ENCODE peak calls at places on chromosomes 13 and 19, in nine cellular contexts. One of them, this sample, is unnamed.

GRCh38 chr13:25175431-25175830 is 3.3 kb upstream of the AMER2 start:
- DNase-seq in activated CD4-positive, alpha-beta T cell treated with anti-CD3 and anti-CD28 coated beads, Interleukin-2, amount 50 U/mL, for 1 hour: no peak
- DNase-seq in heart left ventricle: no peak
- DNase-seq in heart right ventricle: no peak
- DNase-seq in iris pigment epithelial cell: no peak
- DNase-seq in naive B cell: no peak
- DNase-seq in GM23338: no peak
- DNase-seq in activated CD8-positive, alpha-beta memory T cell treated with anti-CD3 and anti-CD28 coated beads for 48 hours: no peak
- DNase-seq in fibroblast of mammary gland: no peak
- DNase-seq in this sample: no peak

GRCh38 chr13:105806335-105806920 is 729.0 kb downstream of the EFNB2 start:
- DNase-seq in activated CD4-positive, alpha-beta T cell treated with anti-CD3 and anti-CD28 coated beads, Interleukin-2, amount 50 U/mL, for 1 hour: no peak
- DNase-seq in heart left ventricle: no peak
- DNase-seq in heart right ventricle: no peak
- DNase-seq in iris pigment epithelial cell: peak; percentile 66
- DNase-seq in naive B cell: no peak
- DNase-seq in GM23338: no peak
- DNase-seq in activated CD8-positive, alpha-beta memory T cell treated with anti-CD3 and anti-CD28 coated beads for 48 hours: no peak
- DNase-seq in fibroblast of mammary gland: no peak
- DNase-seq in this sample: no peak

GRCh38 chr19:418761-419632 is 10.1 kb upstream of the C2CD4C start:
- DNase-seq in activated CD4-positive, alpha-beta T cell treated with anti-CD3 and anti-CD28 coated beads, Interleukin-2, amount 50 U/mL, for 1 hour: no peak
- DNase-seq in heart left ventricle: peak; percentile 61
- DNase-seq in heart right ventricle: no peak
- DNase-seq in iris pigment epithelial cell: no peak
- DNase-seq in naive B cell: no peak
- DNase-seq in GM23338: no peak
- DNase-seq in activated CD8-positive, alpha-beta memory T cell treated with anti-CD3 and anti-CD28 coated beads for 48 hours: no peak
- DNase-seq in fibroblast of mammary gland: no peak
- DNase-seq in this sample: no peak

GRCh38 chr19:40130013-40130412 is 39.3 kb upstream of the ZNF780A start:
- DNase-seq in activated CD4-positive, alpha-beta T cell treated with anti-CD3 and anti-CD28 coated beads, Interleukin-2, amount 50 U/mL, for 1 hour: no peak
- DNase-seq in heart left ventricle: no peak
- DNase-seq in heart right ventricle: no peak
- DNase-seq in iris pigment epithelial cell: no peak
- DNase-seq in naive B cell: no peak
- DNase-seq in GM23338: no peak
- DNase-seq in activated CD8-positive, alpha-beta memory T cell treated with anti-CD3 and anti-CD28 coated beads for 48 hours: no peak
- DNase-seq in fibroblast of mammary gland: no peak
- DNase-seq in this sample: no peak

GRCh38 chr19:46049597-46049996 is 8.8 kb upstream of the IGFL4 start:
- DNase-seq in activated CD4-positive, alpha-beta T cell treated with anti-CD3 and anti-CD28 coated beads, Interleukin-2, amount 50 U/mL, for 1 hour: no peak
- DNase-seq in heart left ventricle: no peak
- DNase-seq in heart right ventricle: no peak
- DNase-seq in iris pigment epithelial cell: no peak
- DNase-seq in naive B cell: no peak
- DNase-seq in GM23338: peak; percentile 89
- DNase-seq in activated CD8-positive, alpha-beta memory T cell treated with anti-CD3 and anti-CD28 coated beads for 48 hours: no peak
- DNase-seq in fibroblast of mammary gland: no peak
- DNase-seq in this sample: peak; percentile 5

GRCh38 chr13:40895715-40896184 is 106.3 kb downstream of the SLC25A15 start:
- DNase-seq in activated CD4-positive, alpha-beta T cell treated with anti-CD3 and anti-CD28 coated beads, Interleukin-2, amount 50 U/mL, for 1 hour: no peak
- DNase-seq in heart left ventricle: no peak
- DNase-seq in heart right ventricle: no peak
- DNase-seq in iris pigment epithelial cell: no peak
- DNase-seq in naive B cell: no peak
- DNase-seq in GM23338: no peak
- DNase-seq in activated CD8-positive, alpha-beta memory T cell treated with anti-CD3 and anti-CD28 coated beads for 48 hours: no peak
- DNase-seq in fibroblast of mammary gland: no peak
- DNase-seq in this sample: no peak

GRCh38 chr19:543912-544608 is at the start of gene GZMM:
- DNase-seq in activated CD4-positive, alpha-beta T cell treated with anti-CD3 and anti-CD28 coated beads, Interleukin-2, amount 50 U/mL, for 1 hour: peak; percentile 75
- DNase-seq in heart left ventricle: peak; percentile 72
- DNase-seq in heart right ventricle: no peak
- DNase-seq in iris pigment epithelial cell: no peak
- DNase-seq in naive B cell: no peak
- DNase-seq in GM23338: no peak
- DNase-seq in activated CD8-positive, alpha-beta memory T cell treated with anti-CD3 and anti-CD28 coated beads for 48 hours: peak; percentile 46
- DNase-seq in fibroblast of mammary gland: no peak
- DNase-seq in this sample: no peak

GRCh38 chr13:109728061-109728460 is 58.3 kb downstream of the IRS2 start:
- DNase-seq in activated CD4-positive, alpha-beta T cell treated with anti-CD3 and anti-CD28 coated beads, Interleukin-2, amount 50 U/mL, for 1 hour: no peak
- DNase-seq in heart left ventricle: no peak
- DNase-seq in heart right ventricle: no peak
- DNase-seq in iris pigment epithelial cell: no peak
- DNase-seq in naive B cell: no peak
- DNase-seq in GM23338: no peak
- DNase-seq in activated CD8-positive, alpha-beta memory T cell treated with anti-CD3 and anti-CD28 coated beads for 48 hours: no peak
- DNase-seq in fibroblast of mammary gland: no peak
- DNase-seq in this sample: no peak

GRCh38 chr13:31035162-31035951 is 102.9 kb downstream of the TEX26 start:
- DNase-seq in activated CD4-positive, alpha-beta T cell treated with anti-CD3 and anti-CD28 coated beads, Interleukin-2, amount 50 U/mL, for 1 hour: no peak
- DNase-seq in heart left ventricle: no peak
- DNase-seq in heart right ventricle: no peak
- DNase-seq in iris pigment epithelial cell: no peak
- DNase-seq in naive B cell: no peak
- DNase-seq in GM23338: no peak
- DNase-seq in activated CD8-positive, alpha-beta memory T cell treated with anti-CD3 and anti-CD28 coated beads for 48 hours: no peak
- DNase-seq in fibroblast of mammary gland: peak; percentile 57
- DNase-seq in this sample: no peak

GRCh38 chr19:16702123-16702522 is 17.5 kb upstream of the NWD1 start:
- DNase-seq in activated CD4-positive, alpha-beta T cell treated with anti-CD3 and anti-CD28 coated beads, Interleukin-2, amount 50 U/mL, for 1 hour: no peak
- DNase-seq in heart left ventricle: no peak
- DNase-seq in heart right ventricle: peak; percentile 23
- DNase-seq in iris pigment epithelial cell: peak; percentile 66
- DNase-seq in naive B cell: no peak
- DNase-seq in GM23338: no peak
- DNase-seq in activated CD8-positive, alpha-beta memory T cell treated with anti-CD3 and anti-CD28 coated beads for 48 hours: no peak
- DNase-seq in fibroblast of mammary gland: peak; percentile 77
- DNase-seq in this sample: no peak

GRCh38 chr13:112962396-112962795 is 6.6 kb upstream of the MCF2L start:
- DNase-seq in activated CD4-positive, alpha-beta T cell treated with anti-CD3 and anti-CD28 coated beads, Interleukin-2, amount 50 U/mL, for 1 hour: no peak
- DNase-seq in heart left ventricle: peak; percentile 12
- DNase-seq in heart right ventricle: no peak
- DNase-seq in iris pigment epithelial cell: no peak
- DNase-seq in naive B cell: no peak
- DNase-seq in GM23338: no peak
- DNase-seq in activated CD8-positive, alpha-beta memory T cell treated with anti-CD3 and anti-CD28 coated beads for 48 hours: no peak
- DNase-seq in fibroblast of mammary gland: no peak
- DNase-seq in this sample: no peak

GRCh38 chr19:8335343-8336071 is 7.6 kb downstream of the KANK3 start:
- DNase-seq in activated CD4-positive, alpha-beta T cell treated with anti-CD3 and anti-CD28 coated beads, Interleukin-2, amount 50 U/mL, for 1 hour: no peak
- DNase-seq in heart left ventricle: no peak
- DNase-seq in heart right ventricle: no peak
- DNase-seq in iris pigment epithelial cell: no peak
- DNase-seq in naive B cell: peak; percentile 37
- DNase-seq in GM23338: peak; percentile 76
- DNase-seq in activated CD8-positive, alpha-beta memory T cell treated with anti-CD3 and anti-CD28 coated beads for 48 hours: peak; percentile 15
- DNase-seq in fibroblast of mammary gland: no peak
- DNase-seq in this sample: no peak

GRCh38 chr19:43316591-43317319 is 36.7 kb upstream of the CD177 start:
- DNase-seq in activated CD4-positive, alpha-beta T cell treated with anti-CD3 and anti-CD28 coated beads, Interleukin-2, amount 50 U/mL, for 1 hour: no peak
- DNase-seq in heart left ventricle: no peak
- DNase-seq in heart right ventricle: no peak
- DNase-seq in iris pigment epithelial cell: peak; percentile 24
- DNase-seq in naive B cell: no peak
- DNase-seq in GM23338: peak; percentile 62
- DNase-seq in activated CD8-positive, alpha-beta memory T cell treated with anti-CD3 and anti-CD28 coated beads for 48 hours: no peak
- DNase-seq in fibroblast of mammary gland: peak; percentile 40
- DNase-seq in this sample: no peak

GRCh38 chr13:109569938-109570711 is 216.3 kb downstream of the IRS2 start:
- DNase-seq in activated CD4-positive, alpha-beta T cell treated with anti-CD3 and anti-CD28 coated beads, Interleukin-2, amount 50 U/mL, for 1 hour: peak; percentile 8
- DNase-seq in heart left ventricle: no peak
- DNase-seq in heart right ventricle: no peak
- DNase-seq in iris pigment epithelial cell: no peak
- DNase-seq in naive B cell: no peak
- DNase-seq in GM23338: no peak
- DNase-seq in activated CD8-positive, alpha-beta memory T cell treated with anti-CD3 and anti-CD28 coated beads for 48 hours: no peak
- DNase-seq in fibroblast of mammary gland: no peak
- DNase-seq in this sample: no peak

GRCh38 chr19:35404879-35405622 is 34.2 kb downstream of the GPR42 start:
- DNase-seq in activated CD4-positive, alpha-beta T cell treated with anti-CD3 and anti-CD28 coated beads, Interleukin-2, amount 50 U/mL, for 1 hour: no peak
- DNase-seq in heart left ventricle: no peak
- DNase-seq in heart right ventricle: no peak
- DNase-seq in iris pigment epithelial cell: peak; percentile 89
- DNase-seq in naive B cell: no peak
- DNase-seq in GM23338: peak; percentile 63
- DNase-seq in activated CD8-positive, alpha-beta memory T cell treated with anti-CD3 and anti-CD28 coated beads for 48 hours: peak; percentile 33
- DNase-seq in fibroblast of mammary gland: peak; percentile 98
- DNase-seq in this sample: no peak

GRCh38 chr19:7862413-7862951 is 11.7 kb downstream of the PRR36 start:
- DNase-seq in activated CD4-positive, alpha-beta T cell treated with anti-CD3 and anti-CD28 coated beads, Interleukin-2, amount 50 U/mL, for 1 hour: peak; percentile 74
- DNase-seq in heart left ventricle: peak; percentile 79
- DNase-seq in heart right ventricle: peak; percentile 63
- DNase-seq in iris pigment epithelial cell: peak; percentile 82
- DNase-seq in naive B cell: peak; percentile 38
- DNase-seq in GM23338: peak; percentile 97
- DNase-seq in activated CD8-positive, alpha-beta memory T cell treated with anti-CD3 and anti-CD28 coated beads for 48 hours: peak; percentile 50
- DNase-seq in fibroblast of mammary gland: peak; percentile 27
- DNase-seq in this sample: peak; percentile 84

GRCh38 chr19:18731562-18732008 is 48.1 kb downstream of the CRTC1 start:
- DNase-seq in activated CD4-positive, alpha-beta T cell treated with anti-CD3 and anti-CD28 coated beads, Interleukin-2, amount 50 U/mL, for 1 hour: no peak
- DNase-seq in heart left ventricle: peak; percentile 46
- DNase-seq in heart right ventricle: no peak
- DNase-seq in iris pigment epithelial cell: peak; percentile 28
- DNase-seq in naive B cell: no peak
- DNase-seq in GM23338: no peak
- DNase-seq in activated CD8-positive, alpha-beta memory T cell treated with anti-CD3 and anti-CD28 coated beads for 48 hours: no peak
- DNase-seq in fibroblast of mammary gland: no peak
- DNase-seq in this sample: no peak